ENCODE peak calls at places on chromosomes 5 and 9, in nine cellular contexts. One of them, this sample, is unnamed.

GRCh38 chr5:141100243-141100805 is at the start of gene PCDHB3:
- DNase-seq in GM20000: no peak
- DNase-seq in stimulated activated naive B cell treated with anti-CD40 and anti-IgM and Interleukin-4, amounts not matched to agents 10 μg/mL and 1 μg/mL and 100 μg/mL, for 72 hours: no peak
- DNase-seq in NCI-H1092: no peak
- DNase-seq in stimulated activated CD4-positive, alpha-beta T cell treated with anti-CD3 and anti-CD28 coated beads, TNF-alpha, amount 100 ng/mL, for 48 hours: peak
- DNase-seq in stimulated activated CD8-positive, alpha-beta memory T cell treated with anti-CD3 and anti-CD28 coated beads, Interleukin-15, amount 100 ng/mL, for 1 hour: no peak
- DNase-seq in neuronal stem cell: no peak
- DNase-seq in cerebellar cortex: peak
- DNase-seq in T-helper 17 cell: no peak
- DNase-seq in this sample: no peak

GRCh38 chr5:122773615-122774014 is 1.3 kb upstream of the SNX2 start:
- DNase-seq in T-helper 17 cell: no peak
- DNase-seq in NCI-H1092: no peak
- DNase-seq in stimulated activated CD4-positive, alpha-beta T cell treated with anti-CD3 and anti-CD28 coated beads, TNF-alpha, amount 100 ng/mL, for 48 hours: no peak
- DNase-seq in stimulated activated CD8-positive, alpha-beta memory T cell treated with anti-CD3 and anti-CD28 coated beads, Interleukin-15, amount 100 ng/mL, for 1 hour: no peak
- DNase-seq in cerebellar cortex: peak
- DNase-seq in neuronal stem cell: no peak
- DNase-seq in stimulated activated naive B cell treated with anti-CD40 and anti-IgM and Interleukin-4, amounts not matched to agents 10 μg/mL and 1 μg/mL and 100 μg/mL, for 72 hours: no peak
- DNase-seq in GM20000: no peak
- DNase-seq in this sample: no peak

GRCh38 chr5:103346162-103346748 is 87.7 kb downstream of the MACIR start:
- DNase-seq in stimulated activated CD8-positive, alpha-beta memory T cell treated with anti-CD3 and anti-CD28 coated beads, Interleukin-15, amount 100 ng/mL, for 1 hour: no peak
- DNase-seq in neuronal stem cell: no peak
- DNase-seq in NCI-H1092: no peak
- DNase-seq in cerebellar cortex: no peak
- DNase-seq in stimulated activated naive B cell treated with anti-CD40 and anti-IgM and Interleukin-4, amounts not matched to agents 10 μg/mL and 1 μg/mL and 100 μg/mL, for 72 hours: no peak
- DNase-seq in stimulated activated CD4-positive, alpha-beta T cell treated with anti-CD3 and anti-CD28 coated beads, TNF-alpha, amount 100 ng/mL, for 48 hours: no peak
- DNase-seq in GM20000: no peak
- DNase-seq in T-helper 17 cell: no peak
- DNase-seq in this sample: no peak

GRCh38 chr9:99389087-99390033 is 167.3 kb downstream of the SEC61B start:
- DNase-seq in stimulated activated CD4-positive, alpha-beta T cell treated with anti-CD3 and anti-CD28 coated beads, TNF-alpha, amount 100 ng/mL, for 48 hours: no peak
- DNase-seq in stimulated activated naive B cell treated with anti-CD40 and anti-IgM and Interleukin-4, amounts not matched to agents 10 μg/mL and 1 μg/mL and 100 μg/mL, for 72 hours: no peak
- DNase-seq in cerebellar cortex: no peak
- DNase-seq in GM20000: no peak
- DNase-seq in stimulated activated CD8-positive, alpha-beta memory T cell treated with anti-CD3 and anti-CD28 coated beads, Interleukin-15, amount 100 ng/mL, for 1 hour: no peak
- DNase-seq in neuronal stem cell: no peak
- DNase-seq in T-helper 17 cell: no peak
- DNase-seq in NCI-H1092: no peak
- DNase-seq in this sample: no peak

GRCh38 chr5:1786621-1787471 is 12.8 kb downstream of the MRPL36 start:
- DNase-seq in cerebellar cortex: no peak
- DNase-seq in T-helper 17 cell: no peak
- DNase-seq in GM20000: no peak
- DNase-seq in NCI-H1092: no peak
- DNase-seq in stimulated activated CD4-positive, alpha-beta T cell treated with anti-CD3 and anti-CD28 coated beads, TNF-alpha, amount 100 ng/mL, for 48 hours: no peak
- DNase-seq in neuronal stem cell: no peak
- DNase-seq in stimulated activated naive B cell treated with anti-CD40 and anti-IgM and Interleukin-4, amounts not matched to agents 10 μg/mL and 1 μg/mL and 100 μg/mL, for 72 hours: no peak
- DNase-seq in stimulated activated CD8-positive, alpha-beta memory T cell treated with anti-CD3 and anti-CD28 coated beads, Interleukin-15, amount 100 ng/mL, for 1 hour: no peak
- DNase-seq in this sample: no peak

GRCh38 chr9:36543916-36544315 is 28.8 kb upstream of the MELK start:
- DNase-seq in stimulated activated CD8-positive, alpha-beta memory T cell treated with anti-CD3 and anti-CD28 coated beads, Interleukin-15, amount 100 ng/mL, for 1 hour: no peak
- DNase-seq in stimulated activated naive B cell treated with anti-CD40 and anti-IgM and Interleukin-4, amounts not matched to agents 10 μg/mL and 1 μg/mL and 100 μg/mL, for 72 hours: no peak
- DNase-seq in stimulated activated CD4-positive, alpha-beta T cell treated with anti-CD3 and anti-CD28 coated beads, TNF-alpha, amount 100 ng/mL, for 48 hours: no peak
- DNase-seq in NCI-H1092: no peak
- DNase-seq in neuronal stem cell: no peak
- DNase-seq in T-helper 17 cell: no peak
- DNase-seq in GM20000: no peak
- DNase-seq in cerebellar cortex: no peak
- DNase-seq in this sample: no peak

GRCh38 chr9:4508246-4508906 is 18.1 kb downstream of the SLC1A1 start:
- DNase-seq in stimulated activated CD4-positive, alpha-beta T cell treated with anti-CD3 and anti-CD28 coated beads, TNF-alpha, amount 100 ng/mL, for 48 hours: no peak
- DNase-seq in cerebellar cortex: no peak
- DNase-seq in neuronal stem cell: no peak
- DNase-seq in stimulated activated CD8-positive, alpha-beta memory T cell treated with anti-CD3 and anti-CD28 coated beads, Interleukin-15, amount 100 ng/mL, for 1 hour: no peak
- DNase-seq in stimulated activated naive B cell treated with anti-CD40 and anti-IgM and Interleukin-4, amounts not matched to agents 10 μg/mL and 1 μg/mL and 100 μg/mL, for 72 hours: no peak
- DNase-seq in T-helper 17 cell: no peak
- DNase-seq in NCI-H1092: no peak
- DNase-seq in GM20000: no peak
- DNase-seq in this sample: no peak

GRCh38 chr5:10702911-10703491 is 58.0 kb downstream of the DAP start:
- DNase-seq in stimulated activated naive B cell treated with anti-CD40 and anti-IgM and Interleukin-4, amounts not matched to agents 10 μg/mL and 1 μg/mL and 100 μg/mL, for 72 hours: no peak
- DNase-seq in stimulated activated CD8-positive, alpha-beta memory T cell treated with anti-CD3 and anti-CD28 coated beads, Interleukin-15, amount 100 ng/mL, for 1 hour: no peak
- DNase-seq in stimulated activated CD4-positive, alpha-beta T cell treated with anti-CD3 and anti-CD28 coated beads, TNF-alpha, amount 100 ng/mL, for 48 hours: no peak
- DNase-seq in T-helper 17 cell: no peak
- DNase-seq in GM20000: no peak
- DNase-seq in NCI-H1092: no peak
- DNase-seq in cerebellar cortex: no peak
- DNase-seq in neuronal stem cell: no peak
- DNase-seq in this sample: no peak

GRCh38 chr5:179802950-179803562 is 3.6 kb downstream of the MGAT4B start:
- DNase-seq in cerebellar cortex: no peak
- DNase-seq in stimulated activated CD4-positive, alpha-beta T cell treated with anti-CD3 and anti-CD28 coated beads, TNF-alpha, amount 100 ng/mL, for 48 hours: no peak
- DNase-seq in T-helper 17 cell: no peak
- DNase-seq in GM20000: peak
- DNase-seq in stimulated activated naive B cell treated with anti-CD40 and anti-IgM and Interleukin-4, amounts not matched to agents 10 μg/mL and 1 μg/mL and 100 μg/mL, for 72 hours: no peak
- DNase-seq in neuronal stem cell: no peak
- DNase-seq in NCI-H1092: peak
- DNase-seq in stimulated activated CD8-positive, alpha-beta memory T cell treated with anti-CD3 and anti-CD28 coated beads, Interleukin-15, amount 100 ng/mL, for 1 hour: no peak
- DNase-seq in this sample: no peak

GRCh38 chr9:106350777-106351176 is 512.2 kb upstream of the ZNF462 start:
- DNase-seq in stimulated activated CD4-positive, alpha-beta T cell treated with anti-CD3 and anti-CD28 coated beads, TNF-alpha, amount 100 ng/mL, for 48 hours: no peak
- DNase-seq in cerebellar cortex: no peak
- DNase-seq in T-helper 17 cell: no peak
- DNase-seq in neuronal stem cell: no peak
- DNase-seq in stimulated activated CD8-positive, alpha-beta memory T cell treated with anti-CD3 and anti-CD28 coated beads, Interleukin-15, amount 100 ng/mL, for 1 hour: no peak
- DNase-seq in NCI-H1092: no peak
- DNase-seq in stimulated activated naive B cell treated with anti-CD40 and anti-IgM and Interleukin-4, amounts not matched to agents 10 μg/mL and 1 μg/mL and 100 μg/mL, for 72 hours: no peak
- DNase-seq in GM20000: no peak
- DNase-seq in this sample: no peak

GRCh38 chr9:135588371-135588770 is 26.8 kb downstream of the PAEP start:
- DNase-seq in stimulated activated naive B cell treated with anti-CD40 and anti-IgM and Interleukin-4, amounts not matched to agents 10 μg/mL and 1 μg/mL and 100 μg/mL, for 72 hours: no peak
- DNase-seq in T-helper 17 cell: no peak
- DNase-seq in NCI-H1092: no peak
- DNase-seq in cerebellar cortex: no peak
- DNase-seq in GM20000: no peak
- DNase-seq in stimulated activated CD4-positive, alpha-beta T cell treated with anti-CD3 and anti-CD28 coated beads, TNF-alpha, amount 100 ng/mL, for 48 hours: no peak
- DNase-seq in neuronal stem cell: no peak
- DNase-seq in stimulated activated CD8-positive, alpha-beta memory T cell treated with anti-CD3 and anti-CD28 coated beads, Interleukin-15, amount 100 ng/mL, for 1 hour: no peak
- DNase-seq in this sample: no peak

GRCh38 chr5:71564884-71565283 is 22.3 kb upstream of the MCCC2 start:
- DNase-seq in cerebellar cortex: no peak
- DNase-seq in GM20000: no peak
- DNase-seq in stimulated activated CD8-positive, alpha-beta memory T cell treated with anti-CD3 and anti-CD28 coated beads, Interleukin-15, amount 100 ng/mL, for 1 hour: no peak
- DNase-seq in neuronal stem cell: no peak
- DNase-seq in stimulated activated CD4-positive, alpha-beta T cell treated with anti-CD3 and anti-CD28 coated beads, TNF-alpha, amount 100 ng/mL, for 48 hours: no peak
- DNase-seq in NCI-H1092: no peak
- DNase-seq in T-helper 17 cell: no peak
- DNase-seq in stimulated activated naive B cell treated with anti-CD40 and anti-IgM and Interleukin-4, amounts not matched to agents 10 μg/mL and 1 μg/mL and 100 μg/mL, for 72 hours: no peak
- DNase-seq in this sample: no peak

GRCh38 chr5:53327811-53328331 is 152.6 kb upstream of the FST start:
- DNase-seq in stimulated activated CD4-positive, alpha-beta T cell treated with anti-CD3 and anti-CD28 coated beads, TNF-alpha, amount 100 ng/mL, for 48 hours: no peak
- DNase-seq in cerebellar cortex: no peak
- DNase-seq in GM20000: no peak
- DNase-seq in T-helper 17 cell: no peak
- DNase-seq in stimulated activated CD8-positive, alpha-beta memory T cell treated with anti-CD3 and anti-CD28 coated beads, Interleukin-15, amount 100 ng/mL, for 1 hour: no peak
- DNase-seq in neuronal stem cell: no peak
- DNase-seq in stimulated activated naive B cell treated with anti-CD40 and anti-IgM and Interleukin-4, amounts not matched to agents 10 μg/mL and 1 μg/mL and 100 μg/mL, for 72 hours: no peak
- DNase-seq in NCI-H1092: no peak
- DNase-seq in this sample: no peak

GRCh38 chr5:25568989-25569625 is 924.3 kb upstream of the CDH10 start:
- DNase-seq in neuronal stem cell: no peak
- DNase-seq in T-helper 17 cell: no peak
- DNase-seq in NCI-H1092: no peak
- DNase-seq in stimulated activated CD8-positive, alpha-beta memory T cell treated with anti-CD3 and anti-CD28 coated beads, Interleukin-15, amount 100 ng/mL, for 1 hour: no peak
- DNase-seq in cerebellar cortex: no peak
- DNase-seq in stimulated activated CD4-positive, alpha-beta T cell treated with anti-CD3 and anti-CD28 coated beads, TNF-alpha, amount 100 ng/mL, for 48 hours: no peak
- DNase-seq in GM20000: no peak
- DNase-seq in stimulated activated naive B cell treated with anti-CD40 and anti-IgM and Interleukin-4, amounts not matched to agents 10 μg/mL and 1 μg/mL and 100 μg/mL, for 72 hours: no peak
- DNase-seq in this sample: no peak

GRCh38 chr5:642481-642880 is 30.3 kb downstream of the CEP72 start:
- DNase-seq in stimulated activated CD4-positive, alpha-beta T cell treated with anti-CD3 and anti-CD28 coated beads, TNF-alpha, amount 100 ng/mL, for 48 hours: no peak
- DNase-seq in stimulated activated naive B cell treated with anti-CD40 and anti-IgM and Interleukin-4, amounts not matched to agents 10 μg/mL and 1 μg/mL and 100 μg/mL, for 72 hours: no peak
- DNase-seq in T-helper 17 cell: no peak
- DNase-seq in NCI-H1092: no peak
- DNase-seq in stimulated activated CD8-positive, alpha-beta memory T cell treated with anti-CD3 and anti-CD28 coated beads, Interleukin-15, amount 100 ng/mL, for 1 hour: no peak
- DNase-seq in neuronal stem cell: no peak
- DNase-seq in cerebellar cortex: no peak
- DNase-seq in GM20000: no peak
- DNase-seq in this sample: no peak

GRCh38 chr9:29830815-29831214 is 2257.5 kb upstream of the C9orf72 start:
- DNase-seq in neuronal stem cell: peak
- DNase-seq in NCI-H1092: peak
- DNase-seq in GM20000: no peak
- DNase-seq in stimulated activated CD4-positive, alpha-beta T cell treated with anti-CD3 and anti-CD28 coated beads, TNF-alpha, amount 100 ng/mL, for 48 hours: no peak
- DNase-seq in cerebellar cortex: peak
- DNase-seq in stimulated activated CD8-positive, alpha-beta memory T cell treated with anti-CD3 and anti-CD28 coated beads, Interleukin-15, amount 100 ng/mL, for 1 hour: no peak
- DNase-seq in stimulated activated naive B cell treated with anti-CD40 and anti-IgM and Interleukin-4, amounts not matched to agents 10 μg/mL and 1 μg/mL and 100 μg/mL, for 72 hours: no peak
- DNase-seq in T-helper 17 cell: no peak
- DNase-seq in this sample: no peak